ENCODE peak calls at places on chromosomes 7 and 10, in ten cellular contexts. S, W, V, B, D, J, O, Z, R and C are unnamed samples.

GRCh38 chr10:43205681-43206390 is 61.0 kb downstream of the RASGEF1A start:
- DNase-seq in O (no peak), D (no peak), S (no peak), Z (no peak), W (peak), R (peak), B (no peak), V (no peak), J (no peak), C (peak)

GRCh38 chr7:3194501-3195141 is 106.4 kb upstream of the SDK1 start:
- DNase-seq in D (no peak), J (peak), Z (peak), V (no peak), S (peak), B (no peak), R (no peak), W (no peak), O (peak), C (no peak)

GRCh38 chr10:104080762-104081161 is 4.9 kb downstream of the COL17A1 start:
- DNase-seq in J (no peak), V (no peak), R (no peak), S (peak), Z (no peak), W (no peak), B (no peak), O (no peak), D (peak), C (no peak)

GRCh38 chr7:66281678-66282593 is 76.8 kb downstream of the TPST1 start:
- DNase-seq in J (peak), S (peak), O (peak), B (no peak), V (no peak), R (no peak), D (no peak), Z (no peak), W (peak), C (no peak)

GRCh38 chr10:55200020-55200419 is 399.0 kb upstream of the PCDH15 start:
- DNase-seq in O (peak), S (no peak), B (no peak), V (no peak), J (no peak), W (no peak), R (no peak), D (no peak), Z (no peak), C (no peak)

GRCh38 chr10:48474764-48475365 is 130.0 kb downstream of the ARHGAP22 start:
- DNase-seq in B (no peak), D (no peak), R (no peak), S (no peak), J (no peak), O (no peak), V (no peak), W (no peak), Z (no peak), C (no peak)

GRCh38 chr10:57979466-57979865 is 288.2 kb downstream of the IPMK start:
- DNase-seq in B (no peak), W (no peak), R (no peak), D (no peak), Z (no peak), S (peak), V (no peak), O (no peak), J (no peak), C (no peak)

GRCh38 chr7:108451296-108451848 is 4.9 kb downstream of the NRCAM start:
- DNase-seq in V (no peak), Z (no peak), D (no peak), O (no peak), J (no peak), R (no peak), B (no peak), S (peak), W (no peak), C (no peak)

GRCh38 chr10:287814-288213 is 152.6 kb downstream of the ZMYND11 start:
- DNase-seq in O (no peak), R (no peak), S (no peak), Z (peak), D (no peak), V (no peak), J (no peak), W (no peak), B (no peak), C (no peak)

GRCh38 chr10:33483124-33483794 is 148.8 kb upstream of the NRP1 start:
- DNase-seq in V (no peak), W (no peak), S (no peak), Z (no peak), J (no peak), O (no peak), B (no peak), D (no peak), R (no peak), C (no peak)

GRCh38 chr10:101464518-101465085 is 110.6 kb downstream of the BTRC start:
- DNase-seq in V (no peak), Z (no peak), D (no peak), R (no peak), B (no peak), S (no peak), W (no peak), J (no peak), O (no peak), C (no peak)

GRCh38 chr7:158393926-158394625 is 193.5 kb downstream of the PTPRN2 start:
- DNase-seq in S (no peak), R (no peak), D (no peak), B (no peak), J (no peak), V (no peak), O (no peak), Z (no peak), W (no peak), C (no peak)

GRCh38 chr7:102993532-102994029 is 80.8 kb downstream of the LRRC17 start:
- DNase-seq in Z (no peak), S (peak), D (no peak), B (no peak), R (no peak), V (no peak), J (peak), W (no peak), O (peak), C (no peak)

GRCh38 chr10:83935337-83935736 is 204.0 kb upstream of the GHITM start:
- DNase-seq in D (no peak), O (no peak), V (no peak), W (no peak), J (no peak), Z (no peak), B (no peak), S (no peak), R (no peak), C (no peak)

GRCh38 chr7:16684935-16685334 is 39.0 kb downstream of the BZW2 start:
- DNase-seq in J (no peak), D (no peak), S (no peak), B (no peak), R (no peak), W (no peak), V (no peak), Z (no peak), O (no peak), C (no peak)

GRCh38 chr7:143417734-143418378 is 9.2 kb upstream of the EPHA1 start:
- DNase-seq in O (no peak), W (no peak), V (no peak), B (no peak), D (no peak), Z (no peak), J (no peak), R (no peak), S (peak), C (no peak)

GRCh38 chr7:123622660-123623386 is 21.2 kb downstream of the ASB15 start:
- DNase-seq in B (no peak), O (no peak), W (no peak), S (no peak), D (no peak), J (no peak), R (no peak), Z (no peak), V (no peak), C (no peak)

GRCh38 chr7:30427296-30428080 is 51.1 kb downstream of the NOD1 start:
- DNase-seq in V (no peak), S (no peak), W (no peak), O (no peak), Z (peak), J (no peak), D (no peak), R (no peak), B (no peak), C (no peak)

GRCh38 chr7:142711722-142712616 is 37.3 kb upstream of the PRSS1 start:
- DNase-seq in J (no peak), S (peak), V (no peak), R (no peak), D (peak), W (peak), B (no peak), O (peak), Z (no peak), C (no peak)

GRCh38 chr7:98464558-98464940 is 63.7 kb upstream of the BAIAP2L1 start:
- DNase-seq in W (no peak), D (no peak), S (no peak), V (no peak), J (no peak), Z (no peak), R (no peak), O (no peak), B (no peak), C (no peak)

GRCh38 chr10:77284797-77285196 is 352.8 kb downstream of the KCNMA1 start:
- DNase-seq in Z (no peak), V (no peak), S (no peak), J (no peak), D (no peak), W (no peak), R (no peak), B (no peak), O (no peak), C (no peak)

GRCh38 chr10:58691528-58691927 is 178.9 kb downstream of the BICC1 start:
- DNase-seq in S (no peak), J (no peak), D (no peak), Z (no peak), V (no peak), O (no peak), B (no peak), R (no peak), W (no peak), C (no peak)

GRCh38 chr7:27106181-27106905 is 3.9 kb upstream of the HOXA2 start:
- DNase-seq in Z (peak), R (peak), D (no peak), W (no peak), O (peak), V (no peak), S (peak), J (no peak), B (no peak), C (no peak)

GRCh38 chr7:108000875-108001758 is 1.8 kb downstream of the LAMB1 start:
- DNase-seq in V (peak), Z (peak), B (no peak), W (no peak), J (no peak), D (no peak), S (peak), O (peak), R (peak), C (no peak)

GRCh38 chr10:95605163-95605562 is 44.0 kb upstream of the SORBS1 start:
- DNase-seq in S (no peak), W (no peak), V (no peak), Z (no peak), J (no peak), O (no peak), D (no peak), R (no peak), B (no peak), C (no peak)

GRCh38 chr7:75038508-75038907 is 35.1 kb downstream of the RCC1L start:
- DNase-seq in J (no peak), O (no peak), V (no peak), W (no peak), Z (no peak), D (no peak), B (no peak), S (no peak), R (no peak), C (no peak)

GRCh38 chr10:69958232-69958902 is 94.3 kb upstream of the MACROH2A2 start:
- DNase-seq in V (no peak), D (peak), B (peak), Z (peak), J (no peak), S (peak), O (peak), R (no peak), W (peak), C (peak)

GRCh38 chr10:26792780-26793495 is 67.8 kb downstream of the ABI1 start:
- DNase-seq in S (no peak), W (no peak), D (no peak), V (no peak), R (no peak), B (no peak), J (no peak), O (no peak), Z (no peak), C (no peak)

GRCh38 chr10:17527530-17528146 is 73.2 kb upstream of the ST8SIA6 start:
- DNase-seq in Z (peak), W (no peak), D (no peak), S (peak), O (peak), V (no peak), B (no peak), J (peak), R (no peak), C (no peak)

GRCh38 chr10:5775705-5776104 is 37.5 kb downstream of the GDI2 start:
- DNase-seq in O (no peak), S (no peak), R (peak), B (no peak), Z (no peak), V (peak), W (peak), J (no peak), D (peak), C (no peak)

GRCh38 chr10:121027390-121027789 is 176.2 kb downstream of the WDR11 start:
- DNase-seq in B (no peak), W (no peak), O (no peak), V (no peak), Z (no peak), J (no peak), S (no peak), D (no peak), R (no peak), C (no peak)

GRCh38 chr7:16732828-16733227 is 20.7 kb upstream of the TSPAN13 start:
- DNase-seq in V (no peak), O (no peak), S (no peak), B (no peak), W (no peak), D (no peak), R (no peak), Z (no peak), J (no peak), C (no peak)

GRCh38 chr7:70071786-70072185 is 473.5 kb downstream of the AUTS2 start:
- DNase-seq in R (no peak), B (no peak), W (no peak), V (no peak), J (no peak), O (no peak), Z (no peak), D (no peak), S (no peak), C (no peak)

GRCh38 chr10:62760401-62760800 is 44.1 kb upstream of the ADO start:
- DNase-seq in B (no peak), R (no peak), V (no peak), J (no peak), Z (no peak), D (no peak), W (no peak), S (no peak), O (no peak), C (no peak)

GRCh38 chr7:50718876-50719275 is 63.8 kb downstream of the GRB10 start:
- DNase-seq in J (no peak), O (no peak), S (no peak), Z (no peak), B (no peak), V (no peak), W (no peak), R (no peak), D (no peak), C (no peak)

DNA sequence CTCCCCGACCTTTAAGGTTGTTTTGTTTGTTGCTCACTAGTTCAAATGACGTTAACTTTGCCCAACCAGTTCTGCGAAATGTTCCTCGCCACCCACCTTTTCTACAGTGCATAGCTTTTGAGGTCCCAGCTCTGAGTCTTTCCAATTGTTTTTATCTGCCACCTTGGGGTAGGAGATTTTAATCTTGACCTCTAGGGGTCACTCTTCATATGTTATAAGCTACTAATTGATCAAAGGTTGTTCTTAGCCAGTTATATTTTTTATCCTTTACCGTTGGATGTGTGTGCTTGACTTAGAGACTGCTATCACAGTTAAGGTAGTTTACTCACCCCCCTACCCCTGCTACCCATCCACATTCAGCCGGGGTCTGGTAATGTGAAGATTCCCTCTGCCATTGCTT is 372.4 kb downstream of the SUGCT start:
- DNase-seq in J (no peak), V (no peak), D (peak), S (peak), R (no peak), W (no peak), Z (no peak), O (peak), B (peak), C (no peak)
- TF ChIP-seq CTCF in J (no peak), V (peak), D (peak), S (peak), R (no peak), W (no peak), Z (peak), O (peak), B (peak), C (peak)

GRCh38 chr10:30493609-30494530 is 59.9 kb downstream of the MAP3K8 start:
- DNase-seq in S (peak), V (peak), W (peak), J (no peak), Z (no peak), O (peak), R (peak), D (peak), B (peak), C (no peak)
- TF ChIP-seq CTCF in S (no peak), V (no peak), W (peak), J (no peak), Z (peak), O (no peak), R (no peak), D (no peak), B (peak), C (no peak)

DNA sequence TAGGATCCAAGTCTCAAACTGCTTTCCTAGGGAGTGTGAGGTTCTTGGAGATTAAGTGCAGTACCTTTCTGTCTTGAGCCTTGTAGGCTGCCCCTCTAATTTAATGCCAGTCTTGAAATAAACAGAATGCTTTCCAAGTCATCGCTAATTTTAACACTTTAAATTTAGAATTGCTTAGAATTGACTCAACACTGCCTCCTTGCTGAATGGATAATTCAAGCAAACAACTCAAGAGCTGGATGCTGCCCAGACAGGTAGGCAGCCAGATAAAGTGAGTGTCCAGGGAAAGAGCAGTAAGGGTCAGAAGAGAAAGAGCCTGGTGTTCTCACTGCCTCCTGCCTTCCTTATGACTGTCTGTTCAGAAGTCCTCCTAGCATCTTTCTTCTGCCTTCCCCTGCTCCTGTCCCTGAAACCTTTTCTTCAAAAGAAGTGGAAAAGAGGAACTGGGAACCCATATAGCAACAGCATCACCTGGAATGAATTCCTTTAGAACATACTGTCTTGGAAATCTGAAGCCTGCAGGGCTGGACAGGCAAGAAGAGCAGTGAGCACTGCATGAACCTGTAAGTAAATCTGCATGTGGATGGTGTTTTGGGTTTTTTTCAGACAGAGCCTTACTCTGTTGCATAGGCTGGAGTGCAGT is 3.1 kb upstream of the GOT1 start:
- DNase-seq in S (peak), O (no peak), R (no peak), D (no peak), V (no peak), J (no peak), W (no peak), Z (no peak), B (no peak), C (no peak)
- TF ChIP-seq CTCF in S (peak), O (no peak), R (no peak), D (no peak), V (peak), J (peak), W (no peak), Z (peak), B (peak), C (no peak)

GRCh38 chr10:132766291-132766690 is 19.7 kb downstream of the NKX6-2 start:
- DNase-seq in R (no peak), V (no peak), W (no peak), Z (no peak), D (no peak), J (no peak), B (no peak), O (no peak), S (no peak), C (no peak)

GRCh38 chr10:132765435-132765834 is 20.5 kb downstream of the NKX6-2 start:
- DNase-seq in B (no peak), O (no peak), V (no peak), J (no peak), W (no peak), Z (no peak), R (no peak), S (no peak), D (no peak), C (no peak)

GRCh38 chr10:132764108-132764507 is 21.8 kb downstream of the NKX6-2 start:
- DNase-seq in B (no peak), Z (no peak), D (no peak), O (no peak), S (no peak), R (no peak), J (no peak), W (no peak), V (no peak), C (no peak)

GRCh38 chr10:132770061-132771021 is 15.6 kb downstream of the NKX6-2 start:
- DNase-seq in S (no peak), B (no peak), D (no peak), W (no peak), Z (no peak), V (no peak), J (no peak), R (no peak), O (no peak), C (no peak)

DNA sequence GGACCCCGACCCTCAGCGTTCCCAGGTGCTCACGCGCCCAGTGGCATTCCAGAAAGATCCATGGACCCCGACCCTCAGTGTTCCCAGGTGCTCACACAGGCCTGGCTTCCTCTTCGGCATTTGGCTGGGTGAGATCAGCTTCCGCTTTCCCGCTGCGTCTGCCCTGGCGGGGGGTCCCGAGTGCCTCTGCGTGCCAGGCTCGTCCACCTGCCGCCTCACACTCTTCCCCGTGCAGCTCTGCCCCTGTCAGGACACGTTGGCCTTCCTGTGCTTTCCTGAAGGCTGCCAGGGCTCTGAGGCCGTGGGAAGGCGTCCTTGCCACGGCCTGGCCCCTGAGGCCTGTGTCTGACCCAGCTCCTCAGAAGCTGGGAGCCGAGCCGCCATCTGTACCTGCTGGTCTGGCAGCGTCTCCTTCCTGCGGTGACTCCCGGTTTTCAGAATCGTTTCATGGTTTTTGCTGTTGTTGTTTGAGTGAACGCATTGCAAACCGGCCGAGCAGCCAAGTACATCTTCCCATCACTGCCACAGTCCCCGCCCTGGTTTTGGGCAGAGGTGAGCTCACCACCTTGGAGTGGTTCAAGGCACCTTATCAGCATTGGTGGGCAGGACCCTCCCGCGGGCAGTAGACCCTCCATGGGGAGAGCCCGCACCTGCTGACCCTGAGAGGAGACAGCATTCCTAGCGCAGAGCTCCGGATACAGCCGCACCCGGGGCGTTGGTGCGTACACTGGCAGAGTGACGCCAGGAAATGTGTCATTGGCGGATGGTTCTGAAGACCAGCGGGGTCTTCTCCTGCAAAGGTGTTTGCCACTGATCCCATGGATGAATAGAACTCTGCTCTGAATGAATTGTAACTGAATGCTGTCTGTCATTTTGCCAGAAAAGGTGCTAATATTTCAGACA is 17.4 kb downstream of the NKX6-2 start:
- DNase-seq in B (no peak), J (no peak), R (no peak), S (no peak), W (no peak), D (no peak), O (no peak), V (no peak), Z (no peak), C (no peak)
- TF ChIP-seq CTCF in B (no peak), J (no peak), R (no peak), S (no peak), W (no peak), D (no peak), O (no peak), V (no peak), Z (no peak), C (no peak)

GRCh38 chr7:101558742-101559325 is 70.3 kb downstream of the MYL10 start:
- DNase-seq in J (no peak), W (peak), R (no peak), S (no peak), D (peak), O (no peak), B (peak), Z (peak), V (no peak), C (no peak)
- TF ChIP-seq CTCF in J (no peak), W (no peak), R (no peak), S (no peak), D (no peak), O (no peak), B (no peak), Z (peak), V (no peak), C (no peak)